ENCODE peak calls at places on chromosomes 12 and 14, in four cellular contexts. F is transverse colon, M is upper lobe of right lung, N is tibial artery. X is an unnamed sample.

GRCh38 chr12:92574046-92574783 is 128.6 kb upstream of the PLEKHG7 start:
- DNase-seq in N (no peak), M (no peak), F (no peak), X (no peak)

GRCh38 chr12:102879144-102879763 is 37.8 kb downstream of the PAH start:
- DNase-seq in N (peak; percentile 72), M (no peak), F (no peak), X (peak; percentile 13)

GRCh38 chr14:22484638-22485037 is 104.4 kb downstream of the DAD1 start:
- DNase-seq in M (no peak), F (no peak), N (no peak), X (no peak)

GRCh38 chr14:102507026-102507860 is 2.3 kb downstream of the ANKRD9 start:
- DNase-seq in N (no peak), F (no peak), M (peak; percentile 62), X (peak; percentile 62)

GRCh38 chr14:35161231-35161630 is 38.9 kb downstream of the PRORP start:
- DNase-seq in F (no peak), N (no peak), M (no peak), X (no peak)

GRCh38 chr12:57841445-57841844 is 5.1 kb downstream of the CTDSP2 start:
- DNase-seq in M (no peak), F (no peak), N (no peak), X (no peak)

GRCh38 chr12:5524769-5525436 is 93.0 kb downstream of the NTF3 start:
- DNase-seq in N (no peak), F (no peak), M (no peak), X (no peak)

GRCh38 chr12:110844551-110845395 is 2.0 kb upstream of the CCDC63 start:
- DNase-seq in M (no peak), N (peak; percentile 68), F (no peak), X (no peak)

GRCh38 chr12:96094201-96094600 is 58.8 kb upstream of the LTA4H start:
- DNase-seq in M (no peak), N (no peak), F (no peak), X (no peak)

GRCh38 chr14:92389598-92390126 is 66.7 kb downstream of the SLC24A4 start:
- DNase-seq in F (no peak), N (no peak), M (no peak), X (no peak)

GRCh38 chr14:92387610-92388009 is 64.6 kb downstream of the SLC24A4 start:
- DNase-seq in F (no peak), M (no peak), N (no peak), X (no peak)

GRCh38 chr14:92386637-92387036 is 63.7 kb downstream of the SLC24A4 start:
- DNase-seq in M (no peak), N (no peak), F (no peak), X (peak; percentile 8)

GRCh38 chr14:92392726-92393125 is 69.8 kb downstream of the SLC24A4 start:
- DNase-seq in M (no peak), F (no peak), N (no peak), X (no peak)

DNA sequence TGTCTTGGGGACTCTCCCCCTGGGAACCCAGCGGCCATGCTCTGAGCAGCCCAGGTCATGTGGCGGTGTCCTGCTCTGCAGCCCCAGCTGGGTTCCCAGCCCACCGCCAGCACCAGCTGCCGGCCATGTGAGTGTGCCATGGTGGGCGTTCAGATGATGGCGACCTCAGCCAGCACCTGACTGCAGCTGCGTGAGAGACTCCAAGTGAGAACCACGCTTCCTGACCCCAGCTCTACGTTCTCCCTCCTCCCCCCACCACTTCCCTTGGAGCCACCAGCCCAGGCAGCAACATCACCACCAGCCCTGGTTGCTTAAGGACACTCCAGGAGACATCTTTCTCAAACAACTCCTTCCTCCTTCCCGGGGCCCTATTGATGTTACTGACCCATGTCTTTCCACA is 68.8 kb downstream of the SLC24A4 start:
- DNase-seq in M (no peak), N (no peak), F (no peak), X (no peak)
- H3K4me1 ChIP-seq in M (no peaks in the 10 kb centered on the region), N (no peaks in the 10 kb centered on the region), F (no peaks in the 10 kb centered on the region), X (no peaks in the 10 kb centered on the region)

DNA sequence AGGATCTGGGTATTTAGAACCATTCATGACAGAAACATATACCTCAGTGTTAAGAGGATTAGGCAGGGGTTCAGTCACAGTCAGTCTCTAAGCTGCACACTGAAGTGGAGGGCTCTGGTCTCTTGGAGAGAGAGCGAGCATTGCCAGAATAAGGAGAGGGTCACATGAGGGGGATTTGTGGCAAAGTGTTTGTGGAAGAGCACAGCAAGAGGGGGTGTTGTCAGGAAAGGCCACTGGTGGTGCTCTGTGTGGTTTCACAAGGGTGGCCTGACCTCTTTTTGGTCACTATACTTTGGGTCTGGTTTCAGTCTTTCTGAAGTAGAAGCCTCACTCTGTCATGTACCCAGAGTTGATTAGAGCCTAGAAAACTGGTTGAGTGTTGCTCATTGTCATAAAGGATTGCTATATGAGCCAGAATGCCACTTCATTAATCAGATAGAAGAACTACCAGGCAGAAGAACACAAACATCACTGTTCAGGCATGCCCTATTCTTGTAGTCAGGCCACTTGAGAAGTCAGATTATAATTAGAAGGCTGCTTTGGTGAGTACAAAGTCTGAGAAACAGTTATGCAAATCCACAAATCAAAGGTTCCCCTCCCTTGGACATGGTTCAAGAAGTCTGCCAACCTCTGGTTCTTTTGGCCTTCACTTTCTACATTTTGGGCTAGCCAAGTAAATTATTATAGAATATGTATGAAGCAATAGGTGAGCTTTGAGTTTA is 8.4 kb downstream of the TMEM19 start:
- DNase-seq in F (peak; percentile 28), M (no peak), N (no peak), X (no peak)
- H3K4me3 ChIP-seq in F (no peak overlapping the region), M (no peak overlapping the region), N (no peak overlapping the region), X (no peak overlapping the region)

DNA sequence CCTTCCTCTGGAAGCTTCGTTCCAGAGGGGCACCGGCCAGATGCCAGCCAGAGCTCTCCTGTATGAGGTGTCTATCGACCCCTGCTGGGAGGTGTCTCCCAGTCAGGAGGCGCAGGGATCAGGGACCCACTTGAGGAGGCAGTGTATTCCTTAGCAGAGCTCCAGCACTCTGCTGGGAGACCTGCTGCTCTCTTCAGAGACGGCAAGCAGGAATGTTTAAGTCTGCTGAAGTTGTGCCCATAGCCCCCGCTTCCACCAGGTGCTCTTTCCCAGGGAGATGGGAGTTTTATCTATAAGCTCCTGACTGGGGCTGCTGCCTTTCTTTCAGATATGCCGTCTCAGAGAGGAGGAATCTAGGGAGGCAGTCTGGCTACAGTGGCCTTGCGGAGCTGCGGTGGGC is 22.2 kb upstream of the NAV3 start:
- DNase-seq in M (no peak), N (no peak), F (no peak), X (no peak)
- TF ChIP-seq CTCF in M (no peak), N (no peak), F (no peak), X (no peak)

DNA sequence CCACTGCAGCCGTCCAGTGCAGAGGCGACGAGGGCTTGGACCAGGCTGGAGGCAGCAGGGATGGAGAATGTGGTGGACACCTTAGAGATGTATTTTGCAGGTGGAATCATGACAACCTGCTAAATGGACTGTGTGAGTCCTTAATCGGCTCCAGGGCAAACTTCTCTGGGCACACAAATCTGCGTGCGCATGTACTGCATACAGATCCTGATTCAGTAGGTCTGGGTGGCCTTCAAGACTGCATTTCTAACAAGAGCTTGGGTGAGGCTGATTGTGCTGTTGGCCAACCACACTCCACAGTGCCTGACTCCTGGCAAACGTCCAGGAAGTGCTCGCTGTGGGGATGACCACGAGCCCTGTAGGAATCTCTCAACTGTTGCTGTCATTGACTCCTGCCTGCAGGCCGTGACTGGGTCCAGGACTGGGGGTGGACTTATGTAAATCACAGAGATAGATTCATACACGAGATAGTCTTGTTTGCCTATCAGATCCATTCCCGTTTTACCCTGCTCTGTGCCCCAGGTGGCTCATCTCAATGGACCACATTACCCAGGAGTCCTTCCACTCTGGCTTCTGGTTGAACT is 27.2 kb downstream of the JDP2 start:
- DNase-seq in N (peak; percentile 84), F (peak; percentile 53), M (peak; percentile 79), X (no peak)
- H3K4me1 ChIP-seq in N (peaks cover 85% of the 10 kb centered on the region), F (peaks cover 96% of the 10 kb centered on the region), M (peaks cover 51% of the 10 kb centered on the region), X (peaks cover 46% of the 10 kb centered on the region)

DNA sequence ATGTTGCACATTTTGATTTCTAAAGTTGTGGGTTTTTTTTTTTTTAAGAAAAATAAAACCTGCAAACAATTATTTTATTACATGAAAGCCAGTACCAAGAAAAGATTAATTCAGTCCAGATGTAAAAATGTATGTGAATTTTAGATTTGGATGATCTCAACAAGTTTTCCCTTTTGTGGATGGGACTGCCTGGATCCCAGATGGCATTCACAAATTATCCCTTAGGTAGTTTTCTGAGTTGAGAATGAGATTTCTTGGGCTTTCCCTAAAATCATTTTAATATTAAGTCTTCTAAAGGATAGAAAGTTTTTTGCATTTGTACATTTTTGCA is 2.8 kb downstream of the FRMD6 start:
- DNase-seq in M (no peak), N (no peak), F (no peak), X (no peak)
- H3K4me3 ChIP-seq in M (no peak overlapping the region), N (no peak overlapping the region), F (no peak overlapping the region), X (no peak overlapping the region)

GRCh38 chr14:70855486-70855885 is 46.2 kb upstream of the MAP3K9 start:
- DNase-seq in F (no peak), N (no peak), M (no peak), X (no peak)
- TF ChIP-seq CTCF in F (no peak), N (no peak), M (no peak), X (no peak)

X was measured in mucosa of descending colon.